ENCODE peak calls at places on chromosomes 4 and X, in six cellular contexts. D is GM13976, P is dorsolateral prefrontal cortex, L is HL-60, O is breast epithelium, F is psoas muscle. M is an unnamed sample.
A peak's percentile ranks its signal among the peaks of the same experiment; 100 is the strongest.

GRCh38 chrX:83336464-83336863 is 171.6 kb upstream of the POU3F4 start:
- DNase-seq in D (no peak), P (no peak), L (no peak), O (no peak), F (no peak), M (no peak)

GRCh38 chr4:25144870-25145481 is 15.3 kb downstream of the SEPSECS start:
- DNase-seq in D (peak; percentile 34), P (no peak), L (no peak), O (no peak), F (no peak), M (no peak)

GRCh38 chrX:19344661-19345060 is 934 bp downstream of the PDHA1 start:
- DNase-seq in D (no peak), P (no peak), L (no peak), O (no peak), F (no peak), M (no peak)

GRCh38 chr4:1408418-1408817 is 2.2 kb upstream of the NKX1-1 start:
- DNase-seq in D (peak; percentile 24), P (peak; percentile 17), L (no peak), O (peak; percentile 34), F (peak; percentile 41), M (no peak)

GRCh38 chr4:159248383-159249178 is 145.7 kb downstream of the RAPGEF2 start:
- DNase-seq in D (peak; percentile 18), P (no peak), L (no peak), O (no peak), F (no peak), M (no peak)

GRCh38 chr4:123415977-123416376 is 19.4 kb downstream of the SPRY1 start:
- DNase-seq in D (no peak), P (no peak), L (peak; percentile 90), O (no peak), F (no peak), M (no peak)

GRCh38 chr4:123786955-123787354 is 390.4 kb downstream of the SPRY1 start:
- DNase-seq in D (no peak), P (no peak), L (no peak), O (no peak), F (peak; percentile 53), M (no peak)

GRCh38 chr4:147096667-147097604 is 151.3 kb upstream of the TTC29 start:
- DNase-seq in D (peak; percentile 37), P (no peak), L (no peak), O (no peak), F (no peak), M (no peak)

GRCh38 chr4:109429545-109429944 is 4.1 kb upstream of the SEC24B start:
- DNase-seq in D (no peak), P (no peak), L (no peak), O (no peak), F (no peak), M (no peak)

GRCh38 chrX:148069759-148070503 is 88.8 kb downstream of the FMR1NB start:
- DNase-seq in D (peak; percentile 14), P (no peak), L (no peak), O (no peak), F (no peak), M (no peak)

GRCh38 chr4:120769227-120769626 is 153.3 kb downstream of the PRDM5 start:
- DNase-seq in D (no peak), P (no peak), L (no peak), O (no peak), F (no peak), M (no peak)

GRCh38 chr4:147643616-147644015 is 26.4 kb downstream of the TMEM184C start:
- DNase-seq in D (no peak), P (no peak), L (no peak), O (no peak), F (no peak), M (no peak)

GRCh38 chrX:10090319-10090718 is 66.5 kb upstream of the CLCN4 start:
- DNase-seq in D (no peak), P (no peak), L (no peak), O (no peak), F (no peak), M (no peak)

GRCh38 chr4:116866116-116866515 is 219.3 kb downstream of the TRAM1L1 start:
- DNase-seq in D (no peak), P (no peak), L (no peak), O (no peak), F (no peak), M (no peak)

DNA sequence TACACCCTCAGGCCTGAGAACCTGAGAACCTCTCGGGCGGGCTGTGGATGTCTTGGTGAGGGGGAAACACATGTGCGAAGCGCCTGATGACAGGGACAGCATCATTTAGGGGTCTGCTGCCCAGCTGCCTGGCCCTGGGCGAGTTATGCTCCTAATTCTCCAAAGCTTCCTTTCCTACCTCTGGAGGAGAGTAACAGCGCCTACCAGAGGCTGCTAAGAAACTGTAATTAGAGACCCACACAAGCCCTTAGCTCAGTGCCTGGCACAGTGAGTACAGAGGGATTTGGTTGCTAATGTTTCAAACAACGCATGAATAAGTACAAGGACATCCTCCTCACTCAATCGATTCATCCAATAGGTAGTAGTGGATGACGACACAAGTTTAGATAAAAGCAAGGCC is 40.4 kb downstream of the BCOR start:
- DNase-seq in D (no peak), P (no peak), L (no peak), O (no peak), F (no peak), M (no peak)
- TF ChIP-seq CTCF in D (no peak), P (no peak), L (no peak), O (no peak), F (no peak), M (no peak)

GRCh38 chrX:143455045-143455444 is 62.2 kb downstream of the SPANXN3 start:
- DNase-seq in D (no peak), P (no peak), L (no peak), O (no peak), F (no peak), M (no peak)
- TF ChIP-seq CTCF in D (no peak), P (no peak), L (no peak), O (no peak), F (no peak), M (no peak)

DNA sequence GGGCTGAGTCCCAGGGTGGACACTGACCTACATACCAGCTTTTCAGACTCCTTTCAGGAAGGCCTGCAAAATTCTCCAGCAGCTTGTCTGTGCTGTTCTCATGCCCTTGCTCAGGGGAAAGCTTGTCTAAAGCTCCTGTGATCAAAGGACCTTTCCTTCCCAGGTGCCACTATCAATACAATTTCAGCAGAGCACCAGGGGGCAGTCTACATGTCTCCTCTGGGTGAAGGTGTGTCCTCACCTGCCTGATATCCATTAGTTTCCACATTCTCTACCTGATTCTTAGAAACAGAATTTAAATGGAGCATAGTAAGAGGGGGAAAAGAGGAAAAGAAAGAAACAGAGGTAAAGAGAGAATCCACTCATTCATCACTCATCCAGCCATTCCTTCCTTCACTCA is 114.2 kb downstream of the PPARGC1A start:
- DNase-seq in D (no peak), P (no peak), L (no peak), O (no peak), F (no peak), M (no peak)
- TF ChIP-seq CTCF in D (no peak), P (no peak), L (no peak), O (no peak), F (no peak), M (no peak)

GRCh38 chr4:6674500-6675149 is 19.1 kb upstream of the S100P start:
- DNase-seq in D (peak; percentile 75), P (no peak), L (no peak), O (no peak), F (peak; percentile 26), M (no peak)
- TF ChIP-seq CTCF in D (peak; percentile 47), P (no peak), L (peak; percentile 32), O (no peak), F (peak; percentile 18), M (peak; percentile 59)

GRCh38 chr4:184448828-184449227 is 25.5 kb downstream of the IRF2 start:
- DNase-seq in D (peak; percentile 48), P (no peak), L (peak; percentile 56), O (no peak), F (peak; percentile 65), M (no peak)

GRCh38 chr4:184450045-184450444 is 24.3 kb downstream of the IRF2 start:
- DNase-seq in D (no peak), P (no peak), L (no peak), O (no peak), F (no peak), M (no peak)

GRCh38 chr4:184444953-184445309 is 29.4 kb downstream of the IRF2 start:
- DNase-seq in D (peak; percentile 78), P (no peak), L (peak; percentile 71), O (no peak), F (no peak), M (no peak)

GRCh38 chr4:184446132-184446531 is 28.2 kb downstream of the IRF2 start:
- DNase-seq in D (no peak), P (no peak), L (no peak), O (no peak), F (no peak), M (no peak)

GRCh38 chr4:184447664-184448063 is 26.7 kb downstream of the IRF2 start:
- DNase-seq in D (no peak), P (no peak), L (no peak), O (no peak), F (no peak), M (no peak)
- TF ChIP-seq CTCF in D (no peak), P (no peak), L (no peak), O (no peak), F (no peak), M (no peak)

GRCh38 chrX:70201732-70202131 is 24.4 kb downstream of the DGAT2L6 start:
- DNase-seq in D (no peak), P (no peak), L (no peak), O (no peak), F (no peak), M (no peak)

GRCh38 chrX:70196961-70197805 is 19.9 kb downstream of the DGAT2L6 start:
- DNase-seq in D (peak; percentile 41), P (no peak), L (peak; percentile 47), O (no peak), F (no peak), M (no peak)
- TF ChIP-seq CTCF in D (peak; percentile 30), P (no peak), L (peak; percentile 3), O (no peak), F (peak; percentile 61), M (peak; percentile 76)

GRCh38 chr4:43456383-43456782 is 563.9 kb downstream of the GRXCR1 start:
- DNase-seq in D (no peak), P (no peak), L (no peak), O (no peak), F (no peak), M (no peak)
- TF ChIP-seq CTCF in D (no peak), P (no peak), L (no peak), O (no peak), F (no peak), M (no peak)

M was measured in type B pancreatic cell.